ENCODE peak calls at places on chromosome 15, in four cellular contexts. G is heart left ventricle, Z is psoas muscle, M is tibial artery. H is an unnamed sample.

GRCh38 chr15:70488002-70488605 is 275.3 kb downstream of the UACA start:
- DNase-seq in G (peak; percentile 62), Z (peak; percentile 67), M (peak; percentile 71), H (peak; percentile 70)

GRCh38 chr15:83854314-83854713 is 200.4 kb downstream of the ADAMTSL3 start:
- DNase-seq in G (no peak), Z (no peak), M (no peak), H (no peak)

GRCh38 chr15:98609144-98609852 is 39.0 kb upstream of the IGF1R start:
- DNase-seq in G (no peak), Z (no peak), M (no peak), H (no peak)

GRCh38 chr15:78538358-78538757 is 1.9 kb upstream of the PSMA4 start:
- DNase-seq in G (no peak), Z (no peak), M (no peak), H (no peak)

GRCh38 chr15:41804920-41805666 is 22.8 kb upstream of the JMJD7 start:
- DNase-seq in G (no peak), Z (no peak), M (no peak), H (no peak)

GRCh38 chr15:74988007-74988800 is 7.2 kb upstream of the SCAMP5 start:
- DNase-seq in G (no peak), Z (no peak), M (no peak), H (peak; percentile 48)

GRCh38 chr15:87154771-87155170 is 1075.1 kb downstream of the AGBL1 start:
- DNase-seq in G (no peak), Z (no peak), M (no peak), H (no peak)

GRCh38 chr15:43911235-43911661 is 84.4 kb downstream of the WDR76 start:
- DNase-seq in G (peak; percentile 71), Z (no peak), M (peak; percentile 57), H (no peak)

GRCh38 chr15:70447511-70447910 is 315.8 kb downstream of the UACA start:
- DNase-seq in G (no peak), Z (no peak), M (no peak), H (no peak)

GRCh38 chr15:29268706-29269484 is 727 bp downstream of the NSMCE3 start:
- DNase-seq in G (peak; percentile 34), Z (peak; percentile 27), M (peak; percentile 21), H (peak; percentile 49)

GRCh38 chr15:39250001-39250400 is 330.9 kb upstream of the THBS1 start:
- DNase-seq in G (no peak), Z (no peak), M (no peak), H (no peak)
- H3K4me1 ChIP-seq in G (peaks cover 12% of the 10 kb centered on the region), Z (no peaks in the 10 kb centered on the region), M (peaks cover 6% of the 10 kb centered on the region), H (no peaks in the 10 kb centered on the region)

GRCh38 chr15:49843725-49844124 is 222.9 kb downstream of the DTWD1 start:
- DNase-seq in G (no peak), Z (no peak), M (no peak), H (no peak)

GRCh38 chr15:49848824-49849209 is 228.0 kb downstream of the DTWD1 start:
- DNase-seq in G (no peak), Z (no peak), M (no peak), H (no peak)

GRCh38 chr15:49847937-49848823 is 227.3 kb downstream of the DTWD1 start:
- DNase-seq in G (no peak), Z (no peak), M (no peak), H (no peak)

GRCh38 chr15:49844390-49844789 is 223.5 kb downstream of the DTWD1 start:
- DNase-seq in G (no peak), Z (no peak), M (no peak), H (peak; percentile 88)

DNA sequence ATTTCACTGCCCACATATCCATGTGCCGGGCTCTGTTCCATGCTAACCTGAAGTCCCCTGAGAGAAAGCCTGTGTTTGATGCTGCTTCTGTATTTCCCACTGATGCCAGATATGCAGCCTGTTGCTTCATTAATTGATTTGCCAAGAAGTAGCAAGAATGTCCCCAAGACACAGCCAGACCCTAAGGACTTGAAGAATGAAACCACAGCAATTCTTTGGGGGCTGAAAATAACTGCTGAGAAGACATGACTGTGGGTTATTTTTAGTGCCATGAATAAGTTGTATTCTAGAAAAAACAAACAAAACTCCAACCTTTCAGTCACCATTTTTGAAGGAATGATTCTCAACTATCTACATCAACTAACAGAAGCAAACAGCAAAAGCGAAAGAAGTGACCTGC is 226.6 kb downstream of the DTWD1 start:
- DNase-seq in G (no peak), Z (no peak), M (no peak), H (no peak)
- H3K27ac ChIP-seq in G (peak overlapping the region; percentile 54), Z (no peak overlapping the region), M (peak overlapping the region; percentile 75), H (no peak overlapping the region)

GRCh38 chr15:96407482-96407881 is 77.0 kb downstream of the NR2F2 start:
- DNase-seq in G (no peak), Z (no peak), M (no peak), H (no peak)

GRCh38 chr15:96410175-96411055 is 79.9 kb downstream of the NR2F2 start:
- DNase-seq in G (no peak), Z (no peak), M (no peak), H (no peak)

GRCh38 chr15:96411056-96412031 is 80.8 kb downstream of the NR2F2 start:
- DNase-seq in G (no peak), Z (no peak), M (no peak), H (no peak)

GRCh38 chr15:96408591-96409183 is 78.2 kb downstream of the NR2F2 start:
- DNase-seq in G (no peak), Z (no peak), M (no peak), H (no peak)

GRCh38 chr15:96409231-96410138 is 79.0 kb downstream of the NR2F2 start:
- DNase-seq in G (no peak), Z (no peak), M (no peak), H (peak; percentile 43)
- H3K27me3 ChIP-seq in G (peaks cover 85% of the 10 kb centered on the region), Z (peaks cover 14% of the 10 kb centered on the region), M (peaks cover 13% of the 10 kb centered on the region), H (peaks cover 3% of the 10 kb centered on the region)

GRCh38 chr15:77060560-77060959 is 10.3 kb downstream of the TSPAN3 start:
- DNase-seq in G (no peak), Z (no peak), M (no peak), H (no peak)
- H3K4me1 ChIP-seq in G (peaks cover 31% of the 10 kb centered on the region), Z (peaks cover 92% of the 10 kb centered on the region), M (peaks cover 24% of the 10 kb centered on the region), H (peaks cover 18% of the 10 kb centered on the region)

GRCh38 chr15:45231061-45231576 is 20.9 kb upstream of the SLC28A2 start:
- DNase-seq in G (no peak), Z (no peak), M (no peak), H (peak; percentile 93)
- H3K27ac ChIP-seq in G (no peak overlapping the region), Z (no peak overlapping the region), M (no peak overlapping the region), H (no peak overlapping the region)

H was measured in small intestine.